ENCODE peak calls at places on chromosomes 12 and 14, in ten cellular contexts. A is mesendoderm; L is GM10248; U is CD4-positive, CD25-positive, alpha-beta regulatory T cell; H is GM03348; W is activated T-cell treated with anti-CD3 and anti-CD28 coated beads, Interleukin-2, amount 50 U/mL, for 72 hours; C is left cardiac atrium; E is activated naive CD8-positive, alpha-beta T cell treated with anti-CD3 and anti-CD28 coated beads, Interleukin-2, amount 50 U/mL, for 16 hours; T is NCI-H460; F is lung microvascular endothelial cell. D is an unnamed sample.

GRCh38 chr14:103087343-103087835 is 3.4 kb downstream of the LBHD2 start:
- DNase-seq in F (no peak), C (no peak), E (no peak), L (no peak), U (no peak), H (no peak), A (peak), T (no peak), W (no peak), D (no peak)

GRCh38 chr14:104536942-104537612 is 42.5 kb upstream of the C14orf180 start:
- DNase-seq in E (no peak), L (no peak), A (peak), T (no peak), F (no peak), H (no peak), C (peak), W (no peak), U (no peak), D (peak)

GRCh38 chr14:54565236-54566151 is 1.4 kb upstream of the SAMD4A start:
- DNase-seq in E (peak), A (peak), F (peak), W (peak), U (peak), H (peak), T (peak), L (peak), C (peak), D (peak)

GRCh38 chr14:105146181-105146975 is 22.2 kb downstream of the JAG2 start:
- DNase-seq in T (no peak), H (no peak), E (no peak), U (no peak), C (peak), A (no peak), F (no peak), L (no peak), W (no peak), D (no peak)

GRCh38 chr14:90805662-90806548 is 10.3 kb downstream of the TTC7B start:
- DNase-seq in H (peak), A (no peak), L (no peak), U (no peak), T (no peak), W (no peak), E (no peak), F (no peak), C (peak), D (no peak)

GRCh38 chr12:132141976-132142678 is 2.0 kb downstream of the DDX51 start:
- DNase-seq in H (no peak), F (no peak), T (no peak), U (no peak), C (no peak), E (no peak), L (no peak), W (no peak), A (no peak), D (no peak)

GRCh38 chr12:119052001-119052400 is 70.7 kb downstream of the SRRM4 start:
- DNase-seq in E (no peak), A (no peak), T (no peak), F (no peak), C (no peak), H (no peak), W (no peak), U (no peak), L (no peak), D (no peak)

GRCh38 chr14:105247715-105248367 is 492 bp upstream of the BTBD6 start:
- DNase-seq in W (no peak), T (no peak), U (no peak), L (no peak), A (no peak), H (no peak), F (peak), E (no peak), C (no peak), D (no peak)

GRCh38 chr12:121175383-121176119 is 34.4 kb upstream of the P2RX4 start:
- DNase-seq in U (no peak), H (no peak), A (no peak), E (no peak), T (no peak), C (no peak), L (peak), F (no peak), W (no peak), D (no peak)

GRCh38 chr12:89393551-89394121 is 41.3 kb upstream of the DUSP6 start:
- DNase-seq in T (no peak), F (no peak), A (no peak), H (no peak), L (no peak), U (no peak), C (no peak), W (no peak), E (no peak), D (no peak)

GRCh38 chr12:47222960-47223847 is 143.4 kb upstream of the AMIGO2 start:
- DNase-seq in T (no peak), F (no peak), C (no peak), E (no peak), U (peak), A (peak), L (no peak), H (no peak), W (no peak), D (no peak)

GRCh38 chr12:44960423-44960822 is 84.3 kb upstream of the NELL2 start:
- DNase-seq in L (no peak), A (peak), H (no peak), C (no peak), U (no peak), E (no peak), T (no peak), W (no peak), F (no peak), D (no peak)

GRCh38 chr14:75968461-75968860 is 13.3 kb downstream of the TGFB3 start:
- DNase-seq in W (no peak), C (no peak), E (no peak), A (no peak), H (peak), U (no peak), T (no peak), L (no peak), F (no peak), D (no peak)

GRCh38 chr14:87934185-87934584 is 58.8 kb downstream of the GALC start:
- DNase-seq in W (no peak), F (no peak), L (no peak), U (no peak), C (no peak), E (no peak), A (no peak), T (no peak), H (no peak), D (no peak)

GRCh38 chr12:14402697-14403096 is 37.2 kb downstream of the ATF7IP start:
- DNase-seq in E (no peak), T (no peak), W (no peak), H (no peak), C (no peak), A (no peak), L (no peak), U (no peak), F (no peak), D (no peak)

GRCh38 chr14:67719866-67720265 is 18.2 kb downstream of the RDH12 start:
- DNase-seq in A (no peak), E (no peak), W (no peak), C (no peak), H (no peak), U (no peak), T (no peak), F (no peak), L (no peak), D (no peak)

GRCh38 chr14:73610692-73611091 is 1.6 kb upstream of the ACOT6 start:
- DNase-seq in L (no peak), C (no peak), A (no peak), H (no peak), F (peak), W (no peak), T (no peak), U (no peak), E (no peak), D (peak)

GRCh38 chr12:103915306-103915705 is 14.9 kb upstream of the HSP90B1 start:
- DNase-seq in T (no peak), U (no peak), L (no peak), A (no peak), W (no peak), H (no peak), F (no peak), C (no peak), E (no peak), D (peak)

GRCh38 chr14:106395460-106396050 is 869.2 kb downstream of the TMEM121 start:
- DNase-seq in F (no peak), L (no peak), U (peak), C (no peak), T (no peak), A (no peak), H (no peak), E (no peak), W (peak), D (no peak)

GRCh38 chr14:71498151-71498734 is 434.0 kb upstream of the RGS6 start:
- DNase-seq in H (peak), U (no peak), C (no peak), E (no peak), A (no peak), L (no peak), W (no peak), T (no peak), F (no peak), D (no peak)

GRCh38 chr12:96710127-96710745 is 196.8 kb upstream of the NEDD1 start:
- DNase-seq in W (no peak), L (no peak), T (peak), F (no peak), H (no peak), U (no peak), A (peak), C (no peak), E (no peak), D (no peak)

GRCh38 chr12:117043598-117043901 is 55.7 kb downstream of the TESC start:
- DNase-seq in C (no peak), E (no peak), L (no peak), U (no peak), W (no peak), A (no peak), H (no peak), T (no peak), F (no peak), D (no peak)

GRCh38 chr12:27192118-27192802 is 51.8 kb upstream of the STK38L start:
- DNase-seq in H (no peak), E (no peak), T (no peak), A (no peak), C (no peak), F (no peak), U (no peak), W (no peak), L (no peak), D (no peak)

GRCh38 chr14:32426596-32427408 is 97.7 kb downstream of the AKAP6 start:
- DNase-seq in H (no peak), U (no peak), W (no peak), E (no peak), L (no peak), C (no peak), A (peak), T (no peak), F (peak), D (no peak)

GRCh38 chr12:125143491-125143890 is 78.3 kb downstream of the AACS start:
- DNase-seq in C (peak), L (no peak), T (no peak), F (peak), W (no peak), H (peak), A (peak), U (no peak), E (no peak), D (peak)

GRCh38 chr14:22656945-22657711 is 13.0 kb upstream of the OR6J1 start:
- DNase-seq in A (peak), T (no peak), W (no peak), E (no peak), C (no peak), U (no peak), H (no peak), F (no peak), L (no peak), D (no peak)

GRCh38 chr12:50598321-50598862 is 93.6 kb downstream of the DIP2B start:
- DNase-seq in C (no peak), H (peak), T (no peak), W (no peak), A (no peak), E (no peak), L (no peak), F (no peak), U (no peak), D (peak)

GRCh38 chr12:121132601-121133481 is at the start of gene P2RX7:
- DNase-seq in F (peak), E (no peak), A (peak), H (peak), C (peak), L (peak), W (peak), T (peak), U (peak), D (peak)

GRCh38 chr14:53764846-53765245 is 191.8 kb downstream of the BMP4 start:
- DNase-seq in F (no peak), U (no peak), C (no peak), H (no peak), T (no peak), A (no peak), W (no peak), L (no peak), E (no peak), D (no peak)

GRCh38 chr12:13209279-13210021 is 12.9 kb downstream of the EMP1 start:
- DNase-seq in A (no peak), U (no peak), H (no peak), F (peak), L (no peak), W (no peak), E (no peak), C (no peak), T (no peak), D (no peak)

GRCh38 chr14:53851394-53852056 is 105.1 kb downstream of the BMP4 start:
- DNase-seq in C (no peak), T (no peak), L (no peak), U (no peak), E (no peak), H (no peak), A (no peak), F (no peak), W (no peak), D (no peak)

GRCh38 chr12:21529456-21529855 is 3.4 kb downstream of the SPX start:
- DNase-seq in C (no peak), F (no peak), W (no peak), E (no peak), A (no peak), U (no peak), H (no peak), L (no peak), T (no peak), D (no peak)

GRCh38 chr12:52575948-52576347 is 2.3 kb upstream of the KRT74 start:
- DNase-seq in L (no peak), U (no peak), E (no peak), A (no peak), F (no peak), H (no peak), W (no peak), C (no peak), T (no peak), D (no peak)

GRCh38 chr12:102297412-102297811 is 99.8 kb upstream of the PMCH start:
- DNase-seq in U (no peak), L (no peak), T (no peak), C (no peak), W (no peak), E (no peak), H (no peak), F (no peak), A (no peak), D (no peak)

GRCh38 chr14:64745511-64746041 is 41.4 kb downstream of the PLEKHG3 start:
- DNase-seq in E (no peak), U (no peak), C (no peak), W (no peak), F (no peak), H (no peak), A (peak), T (no peak), L (no peak), D (peak)

GRCh38 chr12:104752883-104753282 is 205.2 kb downstream of the SLC41A2 start:
- DNase-seq in C (no peak), E (no peak), L (no peak), H (no peak), F (no peak), U (no peak), A (no peak), T (no peak), W (no peak), D (no peak)

GRCh38 chr12:69566603-69567002 is 18.7 kb upstream of the CCT2 start:
- DNase-seq in U (no peak), W (no peak), F (no peak), H (no peak), C (no peak), A (peak), T (no peak), L (no peak), E (no peak), D (no peak)

GRCh38 chr12:132948146-132949066 is 7.7 kb downstream of the ZNF605 start:
- DNase-seq in W (no peak), A (peak), E (no peak), H (no peak), L (no peak), F (no peak), T (no peak), U (no peak), C (no peak), D (no peak)

GRCh38 chr12:123961585-123961984 is 11.0 kb downstream of the CCDC92 start:
- DNase-seq in T (no peak), F (no peak), E (no peak), L (no peak), H (no peak), A (no peak), C (no peak), W (no peak), U (no peak), D (no peak)